ENCODE peak calls at places on chromosomes 1 and 21, in eight cellular contexts. One of them, this sample, is unnamed.

GRCh38 chr1:36609241-36610027 is 126.7 kb upstream of the CSF3R start:
- DNase-seq in NCI-H226: peak; percentile 50
- DNase-seq in stimulated activated naive CD8-positive, alpha-beta T cell treated with anti-CD3 and anti-CD28 coated beads, Interleukin-15, amount 100 ng/mL, for 72 hours: peak; percentile 41
- DNase-seq in hippocampal formation: peak; percentile 57
- DNase-seq in Calu3: peak; percentile 73
- DNase-seq in retinal pigment epithelial cell: peak; percentile 5
- DNase-seq in NCI-H510A treated with DMSO at 0.1 percent for 48 hours: peak; percentile 95
- DNase-seq in AML-193: peak; percentile 62
- DNase-seq in this sample: no peak

GRCh38 chr1:216535059-216535458 is 111.8 kb upstream of the USH2A start:
- DNase-seq in NCI-H226: no peak
- DNase-seq in stimulated activated naive CD8-positive, alpha-beta T cell treated with anti-CD3 and anti-CD28 coated beads, Interleukin-15, amount 100 ng/mL, for 72 hours: no peak
- DNase-seq in hippocampal formation: no peak
- DNase-seq in Calu3: no peak
- DNase-seq in retinal pigment epithelial cell: no peak
- DNase-seq in NCI-H510A treated with DMSO at 0.1 percent for 48 hours: no peak
- DNase-seq in AML-193: no peak
- DNase-seq in this sample: no peak

GRCh38 chr1:229563241-229563640 is 4.7 kb upstream of the ABCB10 start:
- DNase-seq in NCI-H226: no peak
- DNase-seq in stimulated activated naive CD8-positive, alpha-beta T cell treated with anti-CD3 and anti-CD28 coated beads, Interleukin-15, amount 100 ng/mL, for 72 hours: no peak
- DNase-seq in hippocampal formation: no peak
- DNase-seq in Calu3: no peak
- DNase-seq in retinal pigment epithelial cell: no peak
- DNase-seq in NCI-H510A treated with DMSO at 0.1 percent for 48 hours: peak; percentile 46
- DNase-seq in AML-193: no peak
- DNase-seq in this sample: no peak

GRCh38 chr1:80987106-80987505 is 813.6 kb upstream of the ADGRL2 start:
- DNase-seq in NCI-H226: no peak
- DNase-seq in stimulated activated naive CD8-positive, alpha-beta T cell treated with anti-CD3 and anti-CD28 coated beads, Interleukin-15, amount 100 ng/mL, for 72 hours: no peak
- DNase-seq in hippocampal formation: no peak
- DNase-seq in Calu3: no peak
- DNase-seq in retinal pigment epithelial cell: no peak
- DNase-seq in NCI-H510A treated with DMSO at 0.1 percent for 48 hours: no peak
- DNase-seq in AML-193: no peak
- DNase-seq in this sample: no peak

GRCh38 chr1:208526726-208527125 is 282.5 kb upstream of the PLXNA2 start:
- DNase-seq in NCI-H226: no peak
- DNase-seq in stimulated activated naive CD8-positive, alpha-beta T cell treated with anti-CD3 and anti-CD28 coated beads, Interleukin-15, amount 100 ng/mL, for 72 hours: no peak
- DNase-seq in hippocampal formation: no peak
- DNase-seq in Calu3: no peak
- DNase-seq in retinal pigment epithelial cell: no peak
- DNase-seq in NCI-H510A treated with DMSO at 0.1 percent for 48 hours: no peak
- DNase-seq in AML-193: no peak
- DNase-seq in this sample: no peak

GRCh38 chr1:241453732-241454131 is 65.8 kb downstream of the FH start:
- DNase-seq in NCI-H226: no peak
- DNase-seq in stimulated activated naive CD8-positive, alpha-beta T cell treated with anti-CD3 and anti-CD28 coated beads, Interleukin-15, amount 100 ng/mL, for 72 hours: no peak
- DNase-seq in hippocampal formation: no peak
- DNase-seq in Calu3: no peak
- DNase-seq in retinal pigment epithelial cell: no peak
- DNase-seq in NCI-H510A treated with DMSO at 0.1 percent for 48 hours: no peak
- DNase-seq in AML-193: no peak
- DNase-seq in this sample: no peak

GRCh38 chr1:197737916-197738315 is 37.4 kb downstream of the DENND1B start:
- DNase-seq in NCI-H226: no peak
- DNase-seq in stimulated activated naive CD8-positive, alpha-beta T cell treated with anti-CD3 and anti-CD28 coated beads, Interleukin-15, amount 100 ng/mL, for 72 hours: no peak
- DNase-seq in hippocampal formation: no peak
- DNase-seq in Calu3: no peak
- DNase-seq in retinal pigment epithelial cell: no peak
- DNase-seq in NCI-H510A treated with DMSO at 0.1 percent for 48 hours: peak; percentile 64
- DNase-seq in AML-193: no peak
- DNase-seq in this sample: no peak

GRCh38 chr1:11617741-11618140 is 36.5 kb downstream of the FBXO2 start:
- DNase-seq in NCI-H226: no peak
- DNase-seq in stimulated activated naive CD8-positive, alpha-beta T cell treated with anti-CD3 and anti-CD28 coated beads, Interleukin-15, amount 100 ng/mL, for 72 hours: no peak
- DNase-seq in hippocampal formation: no peak
- DNase-seq in Calu3: no peak
- DNase-seq in retinal pigment epithelial cell: no peak
- DNase-seq in NCI-H510A treated with DMSO at 0.1 percent for 48 hours: no peak
- DNase-seq in AML-193: no peak
- DNase-seq in this sample: no peak

GRCh38 chr1:220485131-220485530 is 42.8 kb upstream of the MARK1 start:
- DNase-seq in NCI-H226: no peak
- DNase-seq in stimulated activated naive CD8-positive, alpha-beta T cell treated with anti-CD3 and anti-CD28 coated beads, Interleukin-15, amount 100 ng/mL, for 72 hours: no peak
- DNase-seq in hippocampal formation: no peak
- DNase-seq in Calu3: no peak
- DNase-seq in retinal pigment epithelial cell: no peak
- DNase-seq in NCI-H510A treated with DMSO at 0.1 percent for 48 hours: no peak
- DNase-seq in AML-193: no peak
- DNase-seq in this sample: no peak

GRCh38 chr1:6634278-6635052 is 9.8 kb downstream of the THAP3 start:
- DNase-seq in NCI-H226: no peak
- DNase-seq in stimulated activated naive CD8-positive, alpha-beta T cell treated with anti-CD3 and anti-CD28 coated beads, Interleukin-15, amount 100 ng/mL, for 72 hours: peak; percentile 27
- DNase-seq in hippocampal formation: no peak
- DNase-seq in Calu3: peak; percentile 64
- DNase-seq in retinal pigment epithelial cell: no peak
- DNase-seq in NCI-H510A treated with DMSO at 0.1 percent for 48 hours: peak; percentile 40
- DNase-seq in AML-193: no peak
- DNase-seq in this sample: no peak

GRCh38 chr21:42414928-42415769 is 11.4 kb downstream of the UBASH3A start:
- DNase-seq in NCI-H226: peak; percentile 93
- DNase-seq in stimulated activated naive CD8-positive, alpha-beta T cell treated with anti-CD3 and anti-CD28 coated beads, Interleukin-15, amount 100 ng/mL, for 72 hours: peak; percentile 83
- DNase-seq in hippocampal formation: no peak
- DNase-seq in Calu3: peak; percentile 78
- DNase-seq in retinal pigment epithelial cell: no peak
- DNase-seq in NCI-H510A treated with DMSO at 0.1 percent for 48 hours: no peak
- DNase-seq in AML-193: no peak
- DNase-seq in this sample: no peak

GRCh38 chr1:180267761-180268555 is 37.9 kb downstream of the LHX4 start:
- DNase-seq in NCI-H226: no peak
- DNase-seq in stimulated activated naive CD8-positive, alpha-beta T cell treated with anti-CD3 and anti-CD28 coated beads, Interleukin-15, amount 100 ng/mL, for 72 hours: no peak
- DNase-seq in hippocampal formation: no peak
- DNase-seq in Calu3: no peak
- DNase-seq in retinal pigment epithelial cell: no peak
- DNase-seq in NCI-H510A treated with DMSO at 0.1 percent for 48 hours: peak; percentile 9
- DNase-seq in AML-193: no peak
- DNase-seq in this sample: no peak

GRCh38 chr1:97314685-97315084 is 593.1 kb downstream of the PTBP2 start:
- DNase-seq in NCI-H226: no peak
- DNase-seq in stimulated activated naive CD8-positive, alpha-beta T cell treated with anti-CD3 and anti-CD28 coated beads, Interleukin-15, amount 100 ng/mL, for 72 hours: no peak
- DNase-seq in hippocampal formation: no peak
- DNase-seq in Calu3: no peak
- DNase-seq in retinal pigment epithelial cell: no peak
- DNase-seq in NCI-H510A treated with DMSO at 0.1 percent for 48 hours: peak; percentile 42
- DNase-seq in AML-193: no peak
- DNase-seq in this sample: no peak

GRCh38 chr1:95169544-95169943 is 52.4 kb downstream of the TLCD4 start:
- DNase-seq in NCI-H226: peak; percentile 45
- DNase-seq in stimulated activated naive CD8-positive, alpha-beta T cell treated with anti-CD3 and anti-CD28 coated beads, Interleukin-15, amount 100 ng/mL, for 72 hours: no peak
- DNase-seq in hippocampal formation: no peak
- DNase-seq in Calu3: peak; percentile 73
- DNase-seq in retinal pigment epithelial cell: peak; percentile 56
- DNase-seq in NCI-H510A treated with DMSO at 0.1 percent for 48 hours: no peak
- DNase-seq in AML-193: no peak
- DNase-seq in this sample: no peak

GRCh38 chr1:223136086-223136485 is 7.0 kb downstream of the TLR5 start:
- DNase-seq in NCI-H226: no peak
- DNase-seq in stimulated activated naive CD8-positive, alpha-beta T cell treated with anti-CD3 and anti-CD28 coated beads, Interleukin-15, amount 100 ng/mL, for 72 hours: no peak
- DNase-seq in hippocampal formation: no peak
- DNase-seq in Calu3: no peak
- DNase-seq in retinal pigment epithelial cell: no peak
- DNase-seq in NCI-H510A treated with DMSO at 0.1 percent for 48 hours: no peak
- DNase-seq in AML-193: no peak
- DNase-seq in this sample: no peak

GRCh38 chr1:88228153-88228552 is 455.9 kb upstream of the PKN2 start:
- DNase-seq in NCI-H226: no peak
- DNase-seq in stimulated activated naive CD8-positive, alpha-beta T cell treated with anti-CD3 and anti-CD28 coated beads, Interleukin-15, amount 100 ng/mL, for 72 hours: no peak
- DNase-seq in hippocampal formation: no peak
- DNase-seq in Calu3: no peak
- DNase-seq in retinal pigment epithelial cell: no peak
- DNase-seq in NCI-H510A treated with DMSO at 0.1 percent for 48 hours: no peak
- DNase-seq in AML-193: no peak
- DNase-seq in this sample: no peak

GRCh38 chr1:27556781-27557595 is 47.0 kb downstream of the AHDC1 start:
- DNase-seq in NCI-H226: peak; percentile 98
- DNase-seq in stimulated activated naive CD8-positive, alpha-beta T cell treated with anti-CD3 and anti-CD28 coated beads, Interleukin-15, amount 100 ng/mL, for 72 hours: peak; percentile 77
- DNase-seq in hippocampal formation: peak; percentile 70
- DNase-seq in Calu3: peak; percentile 88
- DNase-seq in retinal pigment epithelial cell: peak; percentile 71
- DNase-seq in NCI-H510A treated with DMSO at 0.1 percent for 48 hours: peak; percentile 41
- DNase-seq in AML-193: peak; percentile 79
- DNase-seq in this sample: peak; percentile 89

GRCh38 chr1:19354531-19354981 is 42.4 kb downstream of the SLC66A1 start:
- DNase-seq in NCI-H226: no peak
- DNase-seq in stimulated activated naive CD8-positive, alpha-beta T cell treated with anti-CD3 and anti-CD28 coated beads, Interleukin-15, amount 100 ng/mL, for 72 hours: no peak
- DNase-seq in hippocampal formation: no peak
- DNase-seq in Calu3: no peak
- DNase-seq in retinal pigment epithelial cell: no peak
- DNase-seq in NCI-H510A treated with DMSO at 0.1 percent for 48 hours: peak; percentile 85
- DNase-seq in AML-193: no peak
- DNase-seq in this sample: no peak

This sample was measured in GF-D8.